ENCODE peak calls at places on chromosome 16, in eight cellular contexts. C, J, G, A, B, V, L and H are unnamed samples.
A peak's percentile ranks its signal among the peaks of the same experiment; 100 is the strongest.

GRCh38 chr16:56792960-56793359 is 63.0 kb downstream of the NUP93 start:
- DNase-seq in C (no peak), B (no peak), A (no peak), J (no peak), G (no peak), L (no peak), V (no peak), H (no peak)

GRCh38 chr16:56862776-56863175 is 2.2 kb upstream of the SLC12A3 start:
- DNase-seq in L (no peak), B (peak; percentile 21), C (no peak), V (no peak), J (no peak), G (no peak), A (no peak), H (no peak)

GRCh38 chr16:16861546-16861945 is 482.6 kb downstream of the NPIPA7 start:
- DNase-seq in C (no peak), A (no peak), B (peak; percentile 49), G (peak; percentile 45), V (peak; percentile 46), J (peak; percentile 83), L (peak; percentile 18), H (peak; percentile 46)

GRCh38 chr16:320206-320605 is 32.3 kb downstream of the AXIN1 start:
- DNase-seq in A (no peak), V (no peak), J (no peak), G (no peak), C (no peak), L (no peak), B (no peak), H (no peak)

GRCh38 chr16:17555176-17555575 is 84.4 kb upstream of the XYLT1 start:
- DNase-seq in A (no peak), B (no peak), J (no peak), V (no peak), G (no peak), L (no peak), C (no peak), H (no peak)

GRCh38 chr16:49631521-49632041 is 224.3 kb downstream of the ZNF423 start:
- DNase-seq in J (no peak), A (no peak), G (no peak), L (no peak), B (no peak), C (no peak), V (no peak), H (no peak)

GRCh38 chr16:89350701-89351380 is 133.3 kb downstream of the ZNF778 start:
- DNase-seq in B (no peak), A (no peak), G (no peak), V (no peak), C (no peak), J (no peak), L (no peak), H (no peak)

GRCh38 chr16:67884684-67885083 is at the start of gene NRN1L:
- DNase-seq in B (peak; percentile 83), C (no peak), G (peak; percentile 89), L (no peak), J (peak; percentile 95), A (peak; percentile 73), V (no peak), H (no peak)

GRCh38 chr16:75053791-75054555 is 55.1 kb downstream of the ZNRF1 start:
- DNase-seq in B (peak; percentile 94), G (peak; percentile 65), A (no peak), C (no peak), J (no peak), L (peak; percentile 40), V (no peak), H (no peak)

GRCh38 chr16:24253192-24253591 is 2.9 kb upstream of the CACNG3 start:
- DNase-seq in B (peak; percentile 10), L (peak; percentile 34), J (peak; percentile 95), V (peak; percentile 59), A (no peak), C (peak; percentile 39), G (no peak), H (no peak)

GRCh38 chr16:17026600-17027242 is 444.0 kb downstream of the XYLT1 start:
- DNase-seq in C (no peak), J (no peak), G (no peak), V (no peak), L (no peak), A (no peak), B (peak; percentile 10), H (peak; percentile 92)

GRCh38 chr16:88376053-88376834 is 6.5 kb upstream of the ZNF469 start:
- DNase-seq in J (no peak), V (no peak), A (peak; percentile 38), C (no peak), L (no peak), G (no peak), B (no peak), H (no peak)

GRCh38 chr16:84541999-84542876 is 37.8 kb upstream of the MEAK7 start:
- DNase-seq in A (peak; percentile 18), B (no peak), V (no peak), C (no peak), G (no peak), L (no peak), J (no peak), H (no peak)

GRCh38 chr16:79954920-79955705 is 354.6 kb upstream of the MAF start:
- DNase-seq in A (no peak), B (no peak), L (no peak), V (no peak), J (no peak), C (no peak), G (no peak), H (no peak)

GRCh38 chr16:53864819-53865491 is 161.0 kb downstream of the FTO start:
- DNase-seq in A (no peak), L (peak; percentile 58), B (no peak), V (no peak), J (no peak), G (no peak), C (no peak), H (no peak)

GRCh38 chr16:19138601-19139000 is 24.8 kb downstream of the ITPRIPL2 start:
- DNase-seq in V (no peak), A (no peak), B (peak; percentile 69), J (peak; percentile 22), L (no peak), G (peak; percentile 45), C (peak; percentile 72), H (no peak)

GRCh38 chr16:55368205-55368604 is 44.2 kb downstream of the IRX6 start:
- DNase-seq in B (no peak), L (no peak), V (no peak), A (no peak), J (no peak), G (no peak), C (no peak), H (no peak)

GRCh38 chr16:10182186-10182683 is at the start of gene GRIN2A:
- DNase-seq in A (no peak), G (no peak), B (no peak), L (no peak), C (no peak), J (peak; percentile 57), V (no peak), H (no peak)

GRCh38 chr16:78091419-78091818 is 8.0 kb upstream of the WWOX start:
- DNase-seq in C (no peak), L (no peak), G (no peak), V (no peak), B (no peak), A (no peak), J (no peak), H (no peak)

GRCh38 chr16:12700161-12700560 is 103.5 kb downstream of the CPPED1 start:
- DNase-seq in V (no peak), C (no peak), G (no peak), A (no peak), J (no peak), L (no peak), B (no peak), H (no peak)

GRCh38 chr16:12690024-12690423 is 113.7 kb downstream of the CPPED1 start:
- DNase-seq in G (no peak), A (no peak), J (no peak), V (no peak), C (no peak), B (no peak), L (no peak), H (no peak)

GRCh38 chr16:12697437-12697836 is 106.2 kb downstream of the CPPED1 start:
- DNase-seq in L (no peak), B (no peak), C (no peak), A (no peak), G (no peak), J (no peak), V (no peak), H (no peak)

DNA sequence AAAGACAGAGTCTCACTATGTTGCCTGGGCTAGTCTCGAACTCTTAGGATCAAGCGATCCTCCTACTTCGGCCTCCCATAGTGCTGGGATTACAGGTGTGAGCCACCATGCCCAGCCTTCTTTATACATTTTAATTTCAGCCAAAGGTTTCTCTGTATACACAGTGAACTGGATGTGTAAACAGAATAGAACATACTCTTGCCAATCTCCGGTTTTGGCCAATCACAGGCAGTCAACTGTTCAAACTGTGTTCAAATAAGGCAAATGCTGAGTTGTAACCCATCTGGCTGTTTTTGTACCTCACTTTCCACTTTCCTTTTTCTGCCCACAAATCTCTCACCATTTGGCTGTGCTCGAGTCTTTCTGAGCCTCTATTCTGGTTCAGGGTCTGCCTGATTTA is 108.2 kb downstream of the CPPED1 start:
- DNase-seq in J (no peak), B (no peak), L (no peak), A (no peak), V (no peak), G (no peak), C (no peak), H (no peak)
- TF ChIP-seq POLR2AphosphoS5 in J (no peak), B (no peak), L (no peak), A (no peak), V (no peak), G (no peak), C (no peak), H (no peak)

GRCh38 chr16:86515780-86516617 is 5.7 kb downstream of the FOXF1 start:
- DNase-seq in J (no peak), V (no peak), A (no peak), C (no peak), B (no peak), L (no peak), G (no peak), H (no peak)
- TF ChIP-seq POLR2AphosphoS5 in J (no peak), V (no peak), A (no peak), C (no peak), B (peak; percentile 14), L (no peak), G (no peak), H (no peak)

DNA sequence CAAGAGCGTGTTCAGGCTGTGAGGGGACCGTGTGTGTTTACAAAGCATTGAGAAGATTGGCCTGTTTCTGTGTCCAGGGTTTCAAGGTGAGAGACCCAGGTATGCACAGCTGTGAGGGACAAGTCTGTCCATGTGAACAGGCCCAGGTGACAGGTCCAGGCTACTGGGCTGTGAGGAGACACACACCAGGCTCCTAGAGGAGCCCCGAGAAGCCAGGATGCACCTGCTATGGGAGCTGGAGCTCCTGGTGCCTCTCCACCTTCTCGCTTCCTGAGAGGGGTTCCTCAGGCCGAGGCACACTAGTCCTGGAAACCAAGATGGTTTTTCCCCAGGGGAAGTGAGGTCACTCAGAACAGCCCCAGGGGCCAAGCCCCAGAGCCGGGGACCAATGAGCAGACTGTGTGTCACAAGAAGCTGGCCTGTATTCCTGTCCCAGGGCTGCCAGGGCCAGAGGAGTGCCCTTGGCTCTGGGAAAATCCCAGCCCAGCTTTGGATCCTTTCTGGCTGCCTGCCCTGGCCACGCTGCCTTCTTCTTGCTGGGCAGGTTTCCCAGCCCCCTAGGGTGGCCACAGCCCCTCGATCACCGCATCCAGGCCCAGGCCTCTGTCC is 153.4 kb upstream of the PLCG2 start:
- DNase-seq in C (no peak), A (no peak), L (no peak), B (peak; percentile 35), G (peak; percentile 77), V (no peak), J (no peak), H (no peak)
- TF ChIP-seq POLR2AphosphoS5 in C (no peak), A (no peak), L (no peak), B (no peak), G (no peak), V (no peak), J (no peak), H (no peak)

GRCh38 chr16:62899737-62900136 is 863.5 kb upstream of the CDH8 start:
- DNase-seq in A (no peak), V (no peak), C (no peak), B (no peak), J (no peak), L (no peak), G (no peak), H (no peak)
- TF ChIP-seq POLR2AphosphoS5 in A (no peak), V (no peak), C (no peak), B (no peak), J (no peak), L (no peak), G (no peak), H (no peak)